ENCODE peak calls at places on chromosomes 1 and 21, in ten cellular contexts. H is heart right ventricle, S is mammary epithelial cell, Q is A673, F is IMR-90, W is GM23338, I is HCT116, G is neural progenitor cell, R is pancreas, L is cardiac muscle cell. V is an unnamed sample.

GRCh38 chr1:91696321-91696720 is 189.6 kb downstream of the TGFBR3 start:
- DNase-seq in L (no peak), F (no peak), H (no peak), I (no peak), G (no peak), S (no peak), Q (no peak), R (no peak), W (no peak), V (no peak)

GRCh38 chr1:58785424-58786058 is 1.7 kb upstream of the JUN start:
- DNase-seq in W (peak; percentile 62), F (peak; percentile 39), Q (no peak), S (peak; percentile 90), G (peak; percentile 30), L (peak; percentile 61), R (peak; percentile 77), I (no peak), H (no peak), V (no peak)

GRCh38 chr1:149934326-149934725 is 2.4 kb downstream of the MTMR11 start:
- DNase-seq in S (no peak), F (no peak), L (no peak), I (no peak), Q (no peak), W (no peak), G (no peak), H (no peak), R (no peak), V (no peak)

GRCh38 chr1:160910351-160910750 is 25.4 kb upstream of the ITLN1 start:
- DNase-seq in G (no peak), I (no peak), W (no peak), F (no peak), R (peak; percentile 47), S (no peak), Q (no peak), H (no peak), L (no peak), V (no peak)

GRCh38 chr1:204971700-204972336 is 71.2 kb upstream of the CNTN2 start:
- DNase-seq in F (peak; percentile 63), S (peak; percentile 59), I (no peak), H (no peak), R (no peak), Q (peak; percentile 17), G (no peak), L (peak; percentile 75), W (no peak), V (no peak)

GRCh38 chr21:37532868-37533780 is 166.6 kb downstream of the DYRK1A start:
- DNase-seq in F (peak; percentile 61), Q (peak; percentile 24), L (no peak), H (peak; percentile 25), S (peak; percentile 96), W (no peak), G (no peak), I (peak; percentile 47), R (peak; percentile 12), V (no peak)

GRCh38 chr1:45107782-45108181 is 95.7 kb downstream of the UROD start:
- DNase-seq in I (no peak), W (no peak), F (no peak), Q (no peak), G (no peak), R (no peak), H (no peak), S (no peak), L (no peak), V (no peak)

GRCh38 chr1:51576085-51576444 is 40.8 kb upstream of the OSBPL9 start:
- DNase-seq in S (no peak), I (no peak), Q (no peak), L (no peak), F (no peak), H (no peak), W (no peak), R (no peak), G (no peak), V (no peak)

GRCh38 chr1:55519276-55519675 is 304.1 kb upstream of the USP24 start:
- DNase-seq in W (no peak), S (no peak), R (no peak), L (no peak), Q (no peak), I (no peak), H (no peak), F (peak; percentile 16), G (no peak), V (no peak)

GRCh38 chr1:154330669-154331068 is 5.3 kb downstream of the ATP8B2 start:
- DNase-seq in F (no peak), G (no peak), I (no peak), L (no peak), H (no peak), S (no peak), R (no peak), W (no peak), Q (no peak), V (no peak)

GRCh38 chr1:48031676-48032075 is 34.5 kb upstream of the TRABD2B start:
- DNase-seq in F (no peak), G (no peak), L (peak; percentile 67), Q (no peak), R (no peak), S (peak; percentile 68), H (no peak), W (no peak), I (no peak), V (peak; percentile 8)

DNA sequence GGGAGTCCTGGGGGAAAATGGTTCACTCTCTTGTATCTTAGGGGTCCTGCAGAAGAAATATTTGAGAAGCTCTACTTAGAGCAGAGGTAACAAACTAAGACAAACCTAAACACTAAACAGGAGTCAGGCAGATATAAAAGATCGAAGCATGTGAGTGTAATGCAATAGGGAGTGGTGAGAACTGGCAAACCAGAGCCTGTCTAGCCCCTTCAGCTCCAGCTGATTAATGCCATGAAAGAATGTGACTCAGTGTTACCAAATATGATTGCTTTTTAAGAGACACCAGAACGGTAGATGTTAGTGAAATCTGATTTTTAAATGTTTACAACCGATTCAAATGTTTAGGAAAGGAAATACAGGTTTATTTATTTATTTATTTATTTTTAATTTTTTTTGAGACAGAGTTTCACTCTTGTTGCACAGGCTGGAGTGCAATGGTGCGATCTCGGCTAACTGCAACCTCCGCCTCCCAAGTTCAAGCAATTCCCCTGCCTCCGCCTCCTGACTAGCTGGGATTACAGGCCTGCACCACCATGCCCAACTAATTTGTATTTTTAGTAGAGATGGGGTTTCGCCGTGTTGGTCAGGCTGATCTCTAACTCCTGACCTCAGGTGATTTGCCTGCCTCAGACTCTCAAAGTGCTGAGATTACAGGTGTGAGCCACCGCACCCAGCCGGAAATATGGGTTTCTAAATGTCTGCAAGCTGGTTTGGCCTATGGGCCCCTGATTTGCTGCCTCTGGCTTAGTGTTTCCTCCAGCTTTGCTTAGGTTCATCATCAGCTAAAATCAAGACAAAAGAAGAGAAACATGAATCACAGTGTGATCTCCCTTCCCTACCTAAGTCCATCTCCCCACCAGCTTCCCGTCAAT is 12.2 kb downstream of the TXNIP start:
- DNase-seq in L (no peak), F (no peak), I (no peak), R (no peak), S (no peak), H (no peak), G (no peak), W (no peak), Q (no peak), V (peak; percentile 57)
- H3K27ac ChIP-seq in L (peak overlapping the region; percentile 94), F (no peak overlapping the region), I (no peak overlapping the region), R (peak overlapping the region; percentile 84), S (no peak overlapping the region), H (peak overlapping the region; percentile 92), G (no peak overlapping the region), W (no peak overlapping the region), Q (peak overlapping the region; percentile 81), V (peak overlapping the region; percentile 99)

GRCh38 chr21:45072963-45073300 is 1.4 kb upstream of the ADARB1 start:
- DNase-seq in Q (no peak), L (no peak), W (peak; percentile 47), S (no peak), H (no peak), G (peak; percentile 57), I (no peak), R (no peak), F (no peak), V (peak; percentile 75)
- H3K4me3 ChIP-seq in Q (peak overlapping the region; percentile 76), L (no peak overlapping the region), W (no peak overlapping the region), S (no peak overlapping the region), H (no peak overlapping the region), G (no peak overlapping the region), I (peak overlapping the region; percentile 67), R (no peak overlapping the region), F (no peak overlapping the region), V (peak overlapping the region; percentile 97)

GRCh38 chr1:151267760-151268159 is 13.2 kb downstream of the PSMD4 start:
- DNase-seq in Q (no peak), R (no peak), W (no peak), H (no peak), S (peak; percentile 19), F (peak; percentile 13), I (no peak), G (no peak), L (no peak), V (no peak)

GRCh38 chr1:151265446-151266236 is 11.1 kb downstream of the PSMD4 start:
- DNase-seq in Q (no peak), W (no peak), L (no peak), F (no peak), I (no peak), G (no peak), R (no peak), S (no peak), H (no peak), V (no peak)

GRCh38 chr1:151266821-151267220 is 12.3 kb downstream of the PSMD4 start:
- DNase-seq in Q (no peak), G (no peak), I (no peak), L (no peak), S (no peak), W (no peak), F (no peak), H (no peak), R (no peak), V (no peak)

DNA sequence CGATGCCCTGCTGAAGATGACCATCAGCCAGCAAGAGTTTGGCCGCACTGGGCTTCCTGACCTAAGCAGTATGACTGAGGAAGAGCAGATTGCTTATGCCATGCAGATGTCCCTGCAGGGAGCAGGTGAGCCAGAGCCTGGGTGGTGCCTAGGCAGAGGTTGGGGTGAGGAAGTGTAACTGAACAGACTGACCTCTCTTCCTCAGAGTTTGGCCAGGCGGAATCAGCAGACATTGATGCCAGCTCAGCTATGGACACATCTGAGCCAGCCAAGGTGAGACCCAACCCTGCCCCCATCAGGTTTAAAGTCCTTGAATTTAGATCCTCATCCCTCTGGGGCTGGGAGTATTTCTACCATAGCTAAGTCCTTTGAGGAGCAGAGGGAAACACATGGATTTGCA is 11.8 kb downstream of the PSMD4 start:
- DNase-seq in R (no peak), H (no peak), F (no peak), L (no peak), I (no peak), W (no peak), Q (no peak), G (no peak), S (no peak), V (no peak)
- TF ChIP-seq CTCF in R (no peak), H (no peak), F (no peak), L (no peak), I (no peak), W (no peak), Q (no peak), G (no peak), S (no peak), V (no peak)

GRCh38 chr1:114427612-114428011 is 83.4 kb downstream of the TRIM33 start:
- DNase-seq in R (no peak), Q (no peak), I (no peak), L (no peak), W (no peak), G (no peak), H (no peak), S (no peak), F (no peak), V (no peak)

GRCh38 chr1:114428083-114428754 is 82.8 kb downstream of the TRIM33 start:
- DNase-seq in R (no peak), Q (peak; percentile 32), W (no peak), H (no peak), G (no peak), L (peak; percentile 44), F (peak; percentile 37), S (no peak), I (no peak), V (no peak)

GRCh38 chr1:114423455-114423854 is 87.5 kb downstream of the TRIM33 start:
- DNase-seq in Q (no peak), I (no peak), S (no peak), F (no peak), W (no peak), L (no peak), G (no peak), H (no peak), R (no peak), V (no peak)
- H3K27ac ChIP-seq in Q (no peak overlapping the region), I (no peak overlapping the region), S (no peak overlapping the region), F (no peak overlapping the region), W (no peak overlapping the region), L (no peak overlapping the region), G (no peak overlapping the region), H (no peak overlapping the region), R (no peak overlapping the region), V (no peak overlapping the region)

V was measured in coronary artery.